ENCODE peak calls at places on chromosomes 5 and 9, in six cellular contexts. One of them, this sample, is unnamed.

GRCh38 chr5:4584982-4585381 is 555.1 kb upstream of the ADAMTS16 start:
- DNase-seq in activated naive CD4-positive, alpha-beta T cell: no peak
- DNase-seq in germinal center: no peak
- DNase-seq in NCI-H1694: no peak
- DNase-seq in heart right ventricle: no peak
- DNase-seq in fibroblast of mammary gland: peak
- DNase-seq in this sample: no peak

GRCh38 chr5:149267241-149267973 is 4.3 kb upstream of the AFAP1L1 start:
- DNase-seq in activated naive CD4-positive, alpha-beta T cell: no peak
- DNase-seq in germinal center: no peak
- DNase-seq in NCI-H1694: no peak
- DNase-seq in heart right ventricle: no peak
- DNase-seq in fibroblast of mammary gland: no peak
- DNase-seq in this sample: no peak

GRCh38 chr5:83306572-83307241 is 164.8 kb upstream of the VCAN start:
- DNase-seq in activated naive CD4-positive, alpha-beta T cell: no peak
- DNase-seq in germinal center: peak
- DNase-seq in NCI-H1694: no peak
- DNase-seq in heart right ventricle: peak
- DNase-seq in fibroblast of mammary gland: peak
- DNase-seq in this sample: peak

GRCh38 chr5:173538018-173538417 is 78.4 kb downstream of the BOD1 start:
- DNase-seq in activated naive CD4-positive, alpha-beta T cell: no peak
- DNase-seq in germinal center: no peak
- DNase-seq in NCI-H1694: no peak
- DNase-seq in heart right ventricle: peak
- DNase-seq in fibroblast of mammary gland: no peak
- DNase-seq in this sample: peak

GRCh38 chr5:138354926-138355378 is 2.5 kb downstream of the KDM3B start:
- DNase-seq in activated naive CD4-positive, alpha-beta T cell: peak
- DNase-seq in germinal center: peak
- DNase-seq in NCI-H1694: no peak
- DNase-seq in heart right ventricle: peak
- DNase-seq in fibroblast of mammary gland: peak
- DNase-seq in this sample: no peak

GRCh38 chr9:116149844-116150243 is 3.7 kb upstream of the PAPPA start:
- DNase-seq in activated naive CD4-positive, alpha-beta T cell: no peak
- DNase-seq in germinal center: peak
- DNase-seq in NCI-H1694: peak
- DNase-seq in heart right ventricle: no peak
- DNase-seq in fibroblast of mammary gland: peak
- DNase-seq in this sample: peak

GRCh38 chr9:77131411-77131810 is 45.9 kb upstream of the VPS13A start:
- DNase-seq in activated naive CD4-positive, alpha-beta T cell: no peak
- DNase-seq in germinal center: no peak
- DNase-seq in NCI-H1694: no peak
- DNase-seq in heart right ventricle: no peak
- DNase-seq in fibroblast of mammary gland: no peak
- DNase-seq in this sample: no peak

GRCh38 chr9:98887918-98888510 is 55.7 kb upstream of the COL15A1 start:
- DNase-seq in activated naive CD4-positive, alpha-beta T cell: no peak
- DNase-seq in germinal center: no peak
- DNase-seq in NCI-H1694: no peak
- DNase-seq in heart right ventricle: no peak
- DNase-seq in fibroblast of mammary gland: peak
- DNase-seq in this sample: no peak

GRCh38 chr9:34675048-34675714 is 12.7 kb upstream of the CCL27 start:
- DNase-seq in activated naive CD4-positive, alpha-beta T cell: peak
- DNase-seq in germinal center: peak
- DNase-seq in NCI-H1694: peak
- DNase-seq in heart right ventricle: peak
- DNase-seq in fibroblast of mammary gland: peak
- DNase-seq in this sample: no peak

GRCh38 chr5:91339053-91339710 is 43.9 kb downstream of the ARRDC3 start:
- DNase-seq in activated naive CD4-positive, alpha-beta T cell: no peak
- DNase-seq in germinal center: no peak
- DNase-seq in NCI-H1694: no peak
- DNase-seq in heart right ventricle: no peak
- DNase-seq in fibroblast of mammary gland: peak
- DNase-seq in this sample: no peak